ENCODE peak calls at places on chromosomes 12 and 14, in eight cellular contexts. One of them, this sample, is unnamed.

GRCh38 chr12:108696111-108696995 is 35.0 kb downstream of the CORO1C start:
- DNase-seq in stimulated activated CD8-positive, alpha-beta memory T cell treated with anti-CD3 and anti-CD28 coated beads, Interleukin-7, amount 100 ng/mL, for 48 hours: peak
- DNase-seq in activated naive CD4-positive, alpha-beta T cell treated with anti-CD3 and anti-CD28 coated beads, Interleukin-2, amount 10 ng/mL, durations not matched to agents 7 days and 5 days: no peak
- DNase-seq in iris pigment epithelial cell: peak
- DNase-seq in mesendoderm: no peak
- DNase-seq in effector memory CD4-positive, alpha-beta T cell: no peak
- DNase-seq in adrenal gland: no peak
- DNase-seq in ACHN: peak
- DNase-seq in this sample: peak

GRCh38 chr14:92888896-92889295 is 34.1 kb upstream of the CHGA start:
- DNase-seq in stimulated activated CD8-positive, alpha-beta memory T cell treated with anti-CD3 and anti-CD28 coated beads, Interleukin-7, amount 100 ng/mL, for 48 hours: no peak
- DNase-seq in activated naive CD4-positive, alpha-beta T cell treated with anti-CD3 and anti-CD28 coated beads, Interleukin-2, amount 10 ng/mL, durations not matched to agents 7 days and 5 days: no peak
- DNase-seq in iris pigment epithelial cell: no peak
- DNase-seq in mesendoderm: no peak
- DNase-seq in effector memory CD4-positive, alpha-beta T cell: no peak
- DNase-seq in adrenal gland: no peak
- DNase-seq in ACHN: no peak
- DNase-seq in this sample: no peak

GRCh38 chr12:118741196-118741595 is 240.1 kb upstream of the SRRM4 start:
- DNase-seq in stimulated activated CD8-positive, alpha-beta memory T cell treated with anti-CD3 and anti-CD28 coated beads, Interleukin-7, amount 100 ng/mL, for 48 hours: no peak
- DNase-seq in activated naive CD4-positive, alpha-beta T cell treated with anti-CD3 and anti-CD28 coated beads, Interleukin-2, amount 10 ng/mL, durations not matched to agents 7 days and 5 days: no peak
- DNase-seq in iris pigment epithelial cell: no peak
- DNase-seq in mesendoderm: no peak
- DNase-seq in effector memory CD4-positive, alpha-beta T cell: no peak
- DNase-seq in adrenal gland: no peak
- DNase-seq in ACHN: no peak
- DNase-seq in this sample: no peak

GRCh38 chr12:114700392-114701103 is 16.6 kb upstream of the TBX3 start:
- DNase-seq in stimulated activated CD8-positive, alpha-beta memory T cell treated with anti-CD3 and anti-CD28 coated beads, Interleukin-7, amount 100 ng/mL, for 48 hours: no peak
- DNase-seq in activated naive CD4-positive, alpha-beta T cell treated with anti-CD3 and anti-CD28 coated beads, Interleukin-2, amount 10 ng/mL, durations not matched to agents 7 days and 5 days: no peak
- DNase-seq in iris pigment epithelial cell: no peak
- DNase-seq in mesendoderm: peak
- DNase-seq in effector memory CD4-positive, alpha-beta T cell: no peak
- DNase-seq in adrenal gland: no peak
- DNase-seq in ACHN: no peak
- DNase-seq in this sample: no peak

GRCh38 chr12:125104978-125105377 is 39.7 kb downstream of the AACS start:
- DNase-seq in stimulated activated CD8-positive, alpha-beta memory T cell treated with anti-CD3 and anti-CD28 coated beads, Interleukin-7, amount 100 ng/mL, for 48 hours: no peak
- DNase-seq in activated naive CD4-positive, alpha-beta T cell treated with anti-CD3 and anti-CD28 coated beads, Interleukin-2, amount 10 ng/mL, durations not matched to agents 7 days and 5 days: no peak
- DNase-seq in iris pigment epithelial cell: no peak
- DNase-seq in mesendoderm: peak
- DNase-seq in effector memory CD4-positive, alpha-beta T cell: no peak
- DNase-seq in adrenal gland: no peak
- DNase-seq in ACHN: no peak
- DNase-seq in this sample: no peak

GRCh38 chr12:116276433-116277216 is 868 bp downstream of the MED13L start:
- DNase-seq in stimulated activated CD8-positive, alpha-beta memory T cell treated with anti-CD3 and anti-CD28 coated beads, Interleukin-7, amount 100 ng/mL, for 48 hours: peak
- DNase-seq in activated naive CD4-positive, alpha-beta T cell treated with anti-CD3 and anti-CD28 coated beads, Interleukin-2, amount 10 ng/mL, durations not matched to agents 7 days and 5 days: peak
- DNase-seq in iris pigment epithelial cell: peak
- DNase-seq in mesendoderm: peak
- DNase-seq in effector memory CD4-positive, alpha-beta T cell: peak
- DNase-seq in adrenal gland: peak
- DNase-seq in ACHN: peak
- DNase-seq in this sample: peak

GRCh38 chr14:22289570-22289969 is 299.5 kb downstream of the DAD1 start:
- DNase-seq in stimulated activated CD8-positive, alpha-beta memory T cell treated with anti-CD3 and anti-CD28 coated beads, Interleukin-7, amount 100 ng/mL, for 48 hours: no peak
- DNase-seq in activated naive CD4-positive, alpha-beta T cell treated with anti-CD3 and anti-CD28 coated beads, Interleukin-2, amount 10 ng/mL, durations not matched to agents 7 days and 5 days: no peak
- DNase-seq in iris pigment epithelial cell: no peak
- DNase-seq in mesendoderm: peak
- DNase-seq in effector memory CD4-positive, alpha-beta T cell: no peak
- DNase-seq in adrenal gland: no peak
- DNase-seq in ACHN: no peak
- DNase-seq in this sample: no peak

GRCh38 chr14:81323621-81324400 is 76.3 kb downstream of the STON2 start:
- DNase-seq in stimulated activated CD8-positive, alpha-beta memory T cell treated with anti-CD3 and anti-CD28 coated beads, Interleukin-7, amount 100 ng/mL, for 48 hours: no peak
- DNase-seq in activated naive CD4-positive, alpha-beta T cell treated with anti-CD3 and anti-CD28 coated beads, Interleukin-2, amount 10 ng/mL, durations not matched to agents 7 days and 5 days: no peak
- DNase-seq in iris pigment epithelial cell: no peak
- DNase-seq in mesendoderm: peak
- DNase-seq in effector memory CD4-positive, alpha-beta T cell: no peak
- DNase-seq in adrenal gland: no peak
- DNase-seq in ACHN: peak
- DNase-seq in this sample: no peak

GRCh38 chr12:54363047-54363446 is 1.2 kb downstream of the GPR84 start:
- DNase-seq in stimulated activated CD8-positive, alpha-beta memory T cell treated with anti-CD3 and anti-CD28 coated beads, Interleukin-7, amount 100 ng/mL, for 48 hours: no peak
- DNase-seq in activated naive CD4-positive, alpha-beta T cell treated with anti-CD3 and anti-CD28 coated beads, Interleukin-2, amount 10 ng/mL, durations not matched to agents 7 days and 5 days: no peak
- DNase-seq in iris pigment epithelial cell: no peak
- DNase-seq in mesendoderm: no peak
- DNase-seq in effector memory CD4-positive, alpha-beta T cell: no peak
- DNase-seq in adrenal gland: no peak
- DNase-seq in ACHN: no peak
- DNase-seq in this sample: no peak

GRCh38 chr14:92473947-92474535 is 39.5 kb upstream of the RIN3 start:
- DNase-seq in stimulated activated CD8-positive, alpha-beta memory T cell treated with anti-CD3 and anti-CD28 coated beads, Interleukin-7, amount 100 ng/mL, for 48 hours: no peak
- DNase-seq in activated naive CD4-positive, alpha-beta T cell treated with anti-CD3 and anti-CD28 coated beads, Interleukin-2, amount 10 ng/mL, durations not matched to agents 7 days and 5 days: no peak
- DNase-seq in iris pigment epithelial cell: no peak
- DNase-seq in mesendoderm: no peak
- DNase-seq in effector memory CD4-positive, alpha-beta T cell: no peak
- DNase-seq in adrenal gland: no peak
- DNase-seq in ACHN: no peak
- DNase-seq in this sample: no peak

GRCh38 chr12:106170285-106170684 is 31.5 kb upstream of the NUAK1 start:
- DNase-seq in stimulated activated CD8-positive, alpha-beta memory T cell treated with anti-CD3 and anti-CD28 coated beads, Interleukin-7, amount 100 ng/mL, for 48 hours: no peak
- DNase-seq in activated naive CD4-positive, alpha-beta T cell treated with anti-CD3 and anti-CD28 coated beads, Interleukin-2, amount 10 ng/mL, durations not matched to agents 7 days and 5 days: no peak
- DNase-seq in iris pigment epithelial cell: peak
- DNase-seq in mesendoderm: no peak
- DNase-seq in effector memory CD4-positive, alpha-beta T cell: no peak
- DNase-seq in adrenal gland: no peak
- DNase-seq in ACHN: no peak
- DNase-seq in this sample: peak

GRCh38 chr12:95494888-95495287 is 20.9 kb downstream of the METAP2 start:
- DNase-seq in stimulated activated CD8-positive, alpha-beta memory T cell treated with anti-CD3 and anti-CD28 coated beads, Interleukin-7, amount 100 ng/mL, for 48 hours: no peak
- DNase-seq in activated naive CD4-positive, alpha-beta T cell treated with anti-CD3 and anti-CD28 coated beads, Interleukin-2, amount 10 ng/mL, durations not matched to agents 7 days and 5 days: no peak
- DNase-seq in iris pigment epithelial cell: no peak
- DNase-seq in mesendoderm: no peak
- DNase-seq in effector memory CD4-positive, alpha-beta T cell: no peak
- DNase-seq in adrenal gland: no peak
- DNase-seq in ACHN: no peak
- DNase-seq in this sample: no peak

GRCh38 chr14:64761441-64762043 is 57.3 kb downstream of the PLEKHG3 start:
- DNase-seq in stimulated activated CD8-positive, alpha-beta memory T cell treated with anti-CD3 and anti-CD28 coated beads, Interleukin-7, amount 100 ng/mL, for 48 hours: no peak
- DNase-seq in activated naive CD4-positive, alpha-beta T cell treated with anti-CD3 and anti-CD28 coated beads, Interleukin-2, amount 10 ng/mL, durations not matched to agents 7 days and 5 days: no peak
- DNase-seq in iris pigment epithelial cell: peak
- DNase-seq in mesendoderm: no peak
- DNase-seq in effector memory CD4-positive, alpha-beta T cell: no peak
- DNase-seq in adrenal gland: no peak
- DNase-seq in ACHN: no peak
- DNase-seq in this sample: peak

GRCh38 chr14:104970231-104971068 is 7.7 kb downstream of the AHNAK2 start:
- DNase-seq in stimulated activated CD8-positive, alpha-beta memory T cell treated with anti-CD3 and anti-CD28 coated beads, Interleukin-7, amount 100 ng/mL, for 48 hours: no peak
- DNase-seq in activated naive CD4-positive, alpha-beta T cell treated with anti-CD3 and anti-CD28 coated beads, Interleukin-2, amount 10 ng/mL, durations not matched to agents 7 days and 5 days: no peak
- DNase-seq in iris pigment epithelial cell: peak
- DNase-seq in mesendoderm: peak
- DNase-seq in effector memory CD4-positive, alpha-beta T cell: no peak
- DNase-seq in adrenal gland: no peak
- DNase-seq in ACHN: peak
- DNase-seq in this sample: peak

GRCh38 chr14:20996521-20996920 is 2.6 kb upstream of the SLC39A2 start:
- DNase-seq in stimulated activated CD8-positive, alpha-beta memory T cell treated with anti-CD3 and anti-CD28 coated beads, Interleukin-7, amount 100 ng/mL, for 48 hours: no peak
- DNase-seq in activated naive CD4-positive, alpha-beta T cell treated with anti-CD3 and anti-CD28 coated beads, Interleukin-2, amount 10 ng/mL, durations not matched to agents 7 days and 5 days: no peak
- DNase-seq in iris pigment epithelial cell: no peak
- DNase-seq in mesendoderm: no peak
- DNase-seq in effector memory CD4-positive, alpha-beta T cell: no peak
- DNase-seq in adrenal gland: no peak
- DNase-seq in ACHN: no peak
- DNase-seq in this sample: no peak

GRCh38 chr12:122206111-122206881 is 2.8 kb downstream of the B3GNT4 start:
- DNase-seq in stimulated activated CD8-positive, alpha-beta memory T cell treated with anti-CD3 and anti-CD28 coated beads, Interleukin-7, amount 100 ng/mL, for 48 hours: no peak
- DNase-seq in activated naive CD4-positive, alpha-beta T cell treated with anti-CD3 and anti-CD28 coated beads, Interleukin-2, amount 10 ng/mL, durations not matched to agents 7 days and 5 days: no peak
- DNase-seq in iris pigment epithelial cell: no peak
- DNase-seq in mesendoderm: no peak
- DNase-seq in effector memory CD4-positive, alpha-beta T cell: no peak
- DNase-seq in adrenal gland: no peak
- DNase-seq in ACHN: no peak
- DNase-seq in this sample: no peak

GRCh38 chr14:83467811-83468210 is 1934.2 kb upstream of the SEL1L start:
- DNase-seq in stimulated activated CD8-positive, alpha-beta memory T cell treated with anti-CD3 and anti-CD28 coated beads, Interleukin-7, amount 100 ng/mL, for 48 hours: no peak
- DNase-seq in activated naive CD4-positive, alpha-beta T cell treated with anti-CD3 and anti-CD28 coated beads, Interleukin-2, amount 10 ng/mL, durations not matched to agents 7 days and 5 days: no peak
- DNase-seq in iris pigment epithelial cell: peak
- DNase-seq in mesendoderm: no peak
- DNase-seq in effector memory CD4-positive, alpha-beta T cell: no peak
- DNase-seq in adrenal gland: no peak
- DNase-seq in ACHN: no peak
- DNase-seq in this sample: no peak

GRCh38 chr12:5022465-5023061 is 21.1 kb upstream of the KCNA5 start:
- DNase-seq in stimulated activated CD8-positive, alpha-beta memory T cell treated with anti-CD3 and anti-CD28 coated beads, Interleukin-7, amount 100 ng/mL, for 48 hours: peak
- DNase-seq in activated naive CD4-positive, alpha-beta T cell treated with anti-CD3 and anti-CD28 coated beads, Interleukin-2, amount 10 ng/mL, durations not matched to agents 7 days and 5 days: peak
- DNase-seq in iris pigment epithelial cell: peak
- DNase-seq in mesendoderm: peak
- DNase-seq in effector memory CD4-positive, alpha-beta T cell: no peak
- DNase-seq in adrenal gland: peak
- DNase-seq in ACHN: peak
- DNase-seq in this sample: no peak

GRCh38 chr14:100900837-100901390 is 2.6 kb downstream of the RTL1 start:
- DNase-seq in stimulated activated CD8-positive, alpha-beta memory T cell treated with anti-CD3 and anti-CD28 coated beads, Interleukin-7, amount 100 ng/mL, for 48 hours: no peak
- DNase-seq in activated naive CD4-positive, alpha-beta T cell treated with anti-CD3 and anti-CD28 coated beads, Interleukin-2, amount 10 ng/mL, durations not matched to agents 7 days and 5 days: peak
- DNase-seq in iris pigment epithelial cell: no peak
- DNase-seq in mesendoderm: peak
- DNase-seq in effector memory CD4-positive, alpha-beta T cell: no peak
- DNase-seq in adrenal gland: peak
- DNase-seq in ACHN: no peak
- DNase-seq in this sample: peak

GRCh38 chr12:131912526-131913274 is 16.4 kb upstream of the PUS1 start:
- DNase-seq in stimulated activated CD8-positive, alpha-beta memory T cell treated with anti-CD3 and anti-CD28 coated beads, Interleukin-7, amount 100 ng/mL, for 48 hours: no peak
- DNase-seq in activated naive CD4-positive, alpha-beta T cell treated with anti-CD3 and anti-CD28 coated beads, Interleukin-2, amount 10 ng/mL, durations not matched to agents 7 days and 5 days: no peak
- DNase-seq in iris pigment epithelial cell: peak
- DNase-seq in mesendoderm: peak
- DNase-seq in effector memory CD4-positive, alpha-beta T cell: no peak
- DNase-seq in adrenal gland: peak
- DNase-seq in ACHN: peak
- DNase-seq in this sample: peak

GRCh38 chr12:52590021-52590420 is 11.2 kb downstream of the KRT72 start:
- DNase-seq in stimulated activated CD8-positive, alpha-beta memory T cell treated with anti-CD3 and anti-CD28 coated beads, Interleukin-7, amount 100 ng/mL, for 48 hours: no peak
- DNase-seq in activated naive CD4-positive, alpha-beta T cell treated with anti-CD3 and anti-CD28 coated beads, Interleukin-2, amount 10 ng/mL, durations not matched to agents 7 days and 5 days: no peak
- DNase-seq in iris pigment epithelial cell: no peak
- DNase-seq in mesendoderm: no peak
- DNase-seq in effector memory CD4-positive, alpha-beta T cell: no peak
- DNase-seq in adrenal gland: no peak
- DNase-seq in ACHN: no peak
- DNase-seq in this sample: no peak

GRCh38 chr12:49105504-49106120 is 5.0 kb downstream of the LMBR1L start:
- DNase-seq in stimulated activated CD8-positive, alpha-beta memory T cell treated with anti-CD3 and anti-CD28 coated beads, Interleukin-7, amount 100 ng/mL, for 48 hours: no peak
- DNase-seq in activated naive CD4-positive, alpha-beta T cell treated with anti-CD3 and anti-CD28 coated beads, Interleukin-2, amount 10 ng/mL, durations not matched to agents 7 days and 5 days: no peak
- DNase-seq in iris pigment epithelial cell: peak
- DNase-seq in mesendoderm: no peak
- DNase-seq in effector memory CD4-positive, alpha-beta T cell: no peak
- DNase-seq in adrenal gland: no peak
- DNase-seq in ACHN: no peak
- DNase-seq in this sample: no peak

GRCh38 chr14:72855913-72856312 is 38.0 kb downstream of the DPF3 start:
- DNase-seq in stimulated activated CD8-positive, alpha-beta memory T cell treated with anti-CD3 and anti-CD28 coated beads, Interleukin-7, amount 100 ng/mL, for 48 hours: no peak
- DNase-seq in activated naive CD4-positive, alpha-beta T cell treated with anti-CD3 and anti-CD28 coated beads, Interleukin-2, amount 10 ng/mL, durations not matched to agents 7 days and 5 days: no peak
- DNase-seq in iris pigment epithelial cell: peak
- DNase-seq in mesendoderm: no peak
- DNase-seq in effector memory CD4-positive, alpha-beta T cell: no peak
- DNase-seq in adrenal gland: no peak
- DNase-seq in ACHN: no peak
- DNase-seq in this sample: peak

GRCh38 chr12:118164798-118165486 is 29.0 kb downstream of the PEBP1 start:
- DNase-seq in stimulated activated CD8-positive, alpha-beta memory T cell treated with anti-CD3 and anti-CD28 coated beads, Interleukin-7, amount 100 ng/mL, for 48 hours: no peak
- DNase-seq in activated naive CD4-positive, alpha-beta T cell treated with anti-CD3 and anti-CD28 coated beads, Interleukin-2, amount 10 ng/mL, durations not matched to agents 7 days and 5 days: no peak
- DNase-seq in iris pigment epithelial cell: peak
- DNase-seq in mesendoderm: peak
- DNase-seq in effector memory CD4-positive, alpha-beta T cell: no peak
- DNase-seq in adrenal gland: no peak
- DNase-seq in ACHN: peak
- DNase-seq in this sample: peak